ENCODE peak calls at places on chromosomes 2 and 18, in six cellular contexts. One of them, this sample, is unnamed.

GRCh38 chr18:11994708-11995444 is 13.6 kb downstream of the IMPA2 start:
- DNase-seq in pancreas: no peak
- DNase-seq in fibroblast of lung: peak; percentile 49
- DNase-seq in upper lobe of right lung: no peak
- DNase-seq in stomach: peak; percentile 54
- DNase-seq in CD8-positive, alpha-beta T cell: no peak
- DNase-seq in this sample: peak; percentile 40

GRCh38 chr2:65545818-65546217 is 113.4 kb upstream of the SPRED2 start:
- DNase-seq in pancreas: no peak
- DNase-seq in fibroblast of lung: no peak
- DNase-seq in upper lobe of right lung: no peak
- DNase-seq in stomach: no peak
- DNase-seq in CD8-positive, alpha-beta T cell: no peak
- DNase-seq in this sample: no peak

GRCh38 chr2:105933906-105934305 is 189.2 kb downstream of the NCK2 start:
- DNase-seq in pancreas: no peak
- DNase-seq in fibroblast of lung: no peak
- DNase-seq in upper lobe of right lung: no peak
- DNase-seq in stomach: no peak
- DNase-seq in CD8-positive, alpha-beta T cell: no peak
- DNase-seq in this sample: no peak

GRCh38 chr2:43594875-43595274 is 963 bp downstream of the THADA start:
- DNase-seq in pancreas: no peak
- DNase-seq in fibroblast of lung: no peak
- DNase-seq in upper lobe of right lung: no peak
- DNase-seq in stomach: no peak
- DNase-seq in CD8-positive, alpha-beta T cell: no peak
- DNase-seq in this sample: no peak

GRCh38 chr2:134323777-134324176 is 69.9 kb downstream of the MGAT5 start:
- DNase-seq in pancreas: no peak
- DNase-seq in fibroblast of lung: no peak
- DNase-seq in upper lobe of right lung: no peak
- DNase-seq in stomach: no peak
- DNase-seq in CD8-positive, alpha-beta T cell: no peak
- DNase-seq in this sample: no peak

GRCh38 chr2:225103737-225104141 is 61.5 kb upstream of the DOCK10 start:
- DNase-seq in pancreas: no peak
- DNase-seq in fibroblast of lung: peak; percentile 34
- DNase-seq in upper lobe of right lung: no peak
- DNase-seq in stomach: no peak
- DNase-seq in CD8-positive, alpha-beta T cell: no peak
- DNase-seq in this sample: no peak

GRCh38 chr2:104872866-104873688 is 19.2 kb downstream of the POU3F3 start:
- DNase-seq in pancreas: peak; percentile 53
- DNase-seq in fibroblast of lung: peak; percentile 58
- DNase-seq in upper lobe of right lung: peak; percentile 80
- DNase-seq in stomach: peak; percentile 57
- DNase-seq in CD8-positive, alpha-beta T cell: no peak
- DNase-seq in this sample: peak; percentile 69

GRCh38 chr2:25491003-25491696 is 149.4 kb upstream of the DNMT3A start:
- DNase-seq in pancreas: no peak
- DNase-seq in fibroblast of lung: no peak
- DNase-seq in upper lobe of right lung: no peak
- DNase-seq in stomach: no peak
- DNase-seq in CD8-positive, alpha-beta T cell: no peak
- DNase-seq in this sample: no peak

GRCh38 chr2:108786008-108786353 is 590 bp upstream of the CCDC138 start:
- DNase-seq in pancreas: no peak
- DNase-seq in fibroblast of lung: peak; percentile 42
- DNase-seq in upper lobe of right lung: no peak
- DNase-seq in stomach: no peak
- DNase-seq in CD8-positive, alpha-beta T cell: no peak
- DNase-seq in this sample: no peak

GRCh38 chr2:138787053-138787666 is 7.0 kb upstream of the NXPH2 start:
- DNase-seq in pancreas: no peak
- DNase-seq in fibroblast of lung: peak; percentile 59
- DNase-seq in upper lobe of right lung: no peak
- DNase-seq in stomach: no peak
- DNase-seq in CD8-positive, alpha-beta T cell: no peak
- DNase-seq in this sample: no peak

GRCh38 chr2:9558948-9559381 is 3.3 kb upstream of the ADAM17 start:
- DNase-seq in pancreas: no peak
- DNase-seq in fibroblast of lung: peak; percentile 80
- DNase-seq in upper lobe of right lung: no peak
- DNase-seq in stomach: no peak
- DNase-seq in CD8-positive, alpha-beta T cell: no peak
- DNase-seq in this sample: no peak

GRCh38 chr2:138012082-138012481 is 47.8 kb downstream of the HNMT start:
- DNase-seq in pancreas: no peak
- DNase-seq in fibroblast of lung: no peak
- DNase-seq in upper lobe of right lung: no peak
- DNase-seq in stomach: no peak
- DNase-seq in CD8-positive, alpha-beta T cell: no peak
- DNase-seq in this sample: no peak

GRCh38 chr2:193521523-193521922 is 1326.8 kb upstream of the TMEFF2 start:
- DNase-seq in pancreas: no peak
- DNase-seq in fibroblast of lung: no peak
- DNase-seq in upper lobe of right lung: no peak
- DNase-seq in stomach: no peak
- DNase-seq in CD8-positive, alpha-beta T cell: no peak
- DNase-seq in this sample: no peak

GRCh38 chr2:223779877-223780276 is 57.5 kb downstream of the AP1S3 start:
- DNase-seq in pancreas: no peak
- DNase-seq in fibroblast of lung: peak; percentile 42
- DNase-seq in upper lobe of right lung: no peak
- DNase-seq in stomach: no peak
- DNase-seq in CD8-positive, alpha-beta T cell: peak; percentile 38
- DNase-seq in this sample: no peak

GRCh38 chr2:111687911-111688310 is 196.1 kb downstream of the ANAPC1 start:
- DNase-seq in pancreas: no peak
- DNase-seq in fibroblast of lung: no peak
- DNase-seq in upper lobe of right lung: no peak
- DNase-seq in stomach: no peak
- DNase-seq in CD8-positive, alpha-beta T cell: no peak
- DNase-seq in this sample: no peak

GRCh38 chr2:20179755-20180594 is 45.0 kb downstream of the SDC1 start:
- DNase-seq in pancreas: peak; percentile 90
- DNase-seq in fibroblast of lung: no peak
- DNase-seq in upper lobe of right lung: peak; percentile 92
- DNase-seq in stomach: peak; percentile 90
- DNase-seq in CD8-positive, alpha-beta T cell: no peak
- DNase-seq in this sample: peak; percentile 88

GRCh38 chr18:59432796-59433195 is 73.7 kb upstream of the LMAN1 start:
- DNase-seq in pancreas: no peak
- DNase-seq in fibroblast of lung: no peak
- DNase-seq in upper lobe of right lung: no peak
- DNase-seq in stomach: no peak
- DNase-seq in CD8-positive, alpha-beta T cell: no peak
- DNase-seq in this sample: no peak

DNA sequence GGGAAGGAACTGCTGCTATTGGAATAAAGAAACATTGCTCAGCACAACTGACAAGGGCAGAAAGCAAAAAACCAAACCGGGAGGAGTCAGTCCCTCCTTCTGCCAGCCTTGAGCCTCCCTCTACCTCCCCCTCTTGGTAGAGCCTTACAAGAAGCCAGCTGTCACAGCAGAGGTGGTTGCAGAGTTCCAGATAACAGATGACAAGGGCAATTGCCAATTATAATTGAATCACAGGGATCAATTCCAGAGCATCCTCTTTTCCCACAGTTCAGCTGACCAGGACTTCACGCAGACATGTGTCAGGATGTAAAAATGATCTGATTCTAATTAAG is 548.2 kb upstream of the LRRTM1 start:
- DNase-seq in pancreas: no peak
- DNase-seq in fibroblast of lung: no peak
- DNase-seq in upper lobe of right lung: no peak
- DNase-seq in stomach: no peak
- DNase-seq in CD8-positive, alpha-beta T cell: no peak
- DNase-seq in this sample: no peak
- TF ChIP-seq CTCF in pancreas: no peak
- TF ChIP-seq CTCF in fibroblast of lung: no peak
- TF ChIP-seq CTCF in upper lobe of right lung: no peak
- TF ChIP-seq CTCF in stomach: no peak
- TF ChIP-seq CTCF in CD8-positive, alpha-beta T cell: no peak
- TF ChIP-seq CTCF in this sample: no peak

GRCh38 chr18:23138470-23138869 is 3.2 kb downstream of the CABLES1 start:
- DNase-seq in pancreas: no peak
- DNase-seq in fibroblast of lung: no peak
- DNase-seq in upper lobe of right lung: peak; percentile 75
- DNase-seq in stomach: peak; percentile 72
- DNase-seq in CD8-positive, alpha-beta T cell: no peak
- DNase-seq in this sample: peak; percentile 66
- H3K4me3 ChIP-seq in pancreas: no peak overlapping the region
- H3K4me3 ChIP-seq in fibroblast of lung: peak overlapping the region; percentile 77
- H3K4me3 ChIP-seq in upper lobe of right lung: peak overlapping the region; percentile 62
- H3K4me3 ChIP-seq in stomach: no peak overlapping the region
- H3K4me3 ChIP-seq in CD8-positive, alpha-beta T cell: no peak overlapping the region
- H3K4me3 ChIP-seq in this sample: peak overlapping the region; percentile 70

GRCh38 chr18:63082661-63083531 is 236.7 kb downstream of the BCL2 start:
- DNase-seq in pancreas: no peak
- DNase-seq in fibroblast of lung: peak; percentile 9
- DNase-seq in upper lobe of right lung: no peak
- DNase-seq in stomach: no peak
- DNase-seq in CD8-positive, alpha-beta T cell: no peak
- DNase-seq in this sample: no peak

GRCh38 chr18:63083555-63083954 is 236.0 kb downstream of the BCL2 start:
- DNase-seq in pancreas: no peak
- DNase-seq in fibroblast of lung: no peak
- DNase-seq in upper lobe of right lung: no peak
- DNase-seq in stomach: no peak
- DNase-seq in CD8-positive, alpha-beta T cell: no peak
- DNase-seq in this sample: no peak

GRCh38 chr18:63074987-63075404 is 244.6 kb downstream of the BCL2 start:
- DNase-seq in pancreas: peak; percentile 73
- DNase-seq in fibroblast of lung: peak; percentile 22
- DNase-seq in upper lobe of right lung: peak; percentile 92
- DNase-seq in stomach: peak; percentile 68
- DNase-seq in CD8-positive, alpha-beta T cell: peak; percentile 40
- DNase-seq in this sample: peak; percentile 86

GRCh38 chr18:63078471-63078870 is 241.1 kb downstream of the BCL2 start:
- DNase-seq in pancreas: no peak
- DNase-seq in fibroblast of lung: no peak
- DNase-seq in upper lobe of right lung: no peak
- DNase-seq in stomach: no peak
- DNase-seq in CD8-positive, alpha-beta T cell: no peak
- DNase-seq in this sample: no peak

GRCh38 chr18:63079114-63079513 is 240.5 kb downstream of the BCL2 start:
- DNase-seq in pancreas: no peak
- DNase-seq in fibroblast of lung: no peak
- DNase-seq in upper lobe of right lung: no peak
- DNase-seq in stomach: no peak
- DNase-seq in CD8-positive, alpha-beta T cell: no peak
- DNase-seq in this sample: no peak
- H3K27ac ChIP-seq in pancreas: no peak overlapping the region
- H3K27ac ChIP-seq in fibroblast of lung: no peak overlapping the region
- H3K27ac ChIP-seq in upper lobe of right lung: no peak overlapping the region
- H3K27ac ChIP-seq in stomach: no peak overlapping the region
- H3K27ac ChIP-seq in CD8-positive, alpha-beta T cell: no peak overlapping the region
- H3K27ac ChIP-seq in this sample: no peak overlapping the region

DNA sequence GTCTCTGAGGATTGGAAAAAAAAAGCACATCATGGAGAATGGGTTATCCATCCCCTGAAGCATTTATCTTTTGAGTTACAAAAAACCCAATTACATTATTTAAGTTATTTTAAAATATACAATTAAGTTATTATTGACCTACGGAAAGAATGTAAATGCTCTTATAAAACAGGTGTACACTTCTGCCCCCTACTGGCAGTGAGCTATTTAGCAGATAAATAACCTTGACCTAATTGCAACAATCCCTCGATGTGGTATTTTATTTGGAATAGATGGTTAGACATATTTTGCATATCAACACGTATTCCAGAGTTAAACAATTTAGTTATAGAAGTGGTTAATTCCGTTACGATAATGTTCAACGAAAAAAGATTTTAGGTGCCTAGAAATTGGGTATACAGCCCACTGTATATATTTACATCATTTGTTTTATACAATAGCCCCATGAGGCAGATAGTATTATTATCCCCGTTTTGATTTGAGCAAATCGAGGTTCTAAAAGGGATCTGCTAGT is 9.1 kb upstream of the DAW1 start:
- DNase-seq in pancreas: no peak
- DNase-seq in fibroblast of lung: peak; percentile 86
- DNase-seq in upper lobe of right lung: no peak
- DNase-seq in stomach: peak; percentile 36
- DNase-seq in CD8-positive, alpha-beta T cell: no peak
- DNase-seq in this sample: no peak
- TF ChIP-seq CTCF in pancreas: peak; percentile 38
- TF ChIP-seq CTCF in fibroblast of lung: peak; percentile 36
- TF ChIP-seq CTCF in upper lobe of right lung: peak; percentile 64
- TF ChIP-seq CTCF in stomach: no peak
- TF ChIP-seq CTCF in CD8-positive, alpha-beta T cell: peak; percentile 31
- TF ChIP-seq CTCF in this sample: peak; percentile 70

DNA sequence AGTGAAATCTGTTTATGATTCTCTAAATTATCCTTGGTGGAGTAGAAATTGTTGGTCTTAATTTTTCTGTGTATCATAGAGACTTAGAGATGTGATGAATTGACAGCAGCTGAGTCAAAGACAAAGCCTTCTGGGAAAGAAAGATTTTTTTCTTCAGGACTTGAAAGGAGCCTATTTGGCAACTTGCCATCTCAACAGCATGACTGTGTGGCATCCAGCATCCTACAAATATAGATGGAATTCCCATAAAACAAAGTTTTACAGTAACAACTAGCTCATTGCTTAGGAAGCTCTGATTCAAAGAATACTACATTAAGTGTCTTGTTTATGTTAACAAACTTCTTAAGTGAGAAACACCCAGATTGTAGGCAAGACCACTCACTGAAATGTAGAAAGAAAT is 79.2 kb upstream of the SETBP1 start:
- DNase-seq in pancreas: no peak
- DNase-seq in fibroblast of lung: peak; percentile 76
- DNase-seq in upper lobe of right lung: no peak
- DNase-seq in stomach: no peak
- DNase-seq in CD8-positive, alpha-beta T cell: no peak
- DNase-seq in this sample: no peak
- H3K4me3 ChIP-seq in pancreas: no peak overlapping the region
- H3K4me3 ChIP-seq in fibroblast of lung: no peak overlapping the region
- H3K4me3 ChIP-seq in upper lobe of right lung: no peak overlapping the region
- H3K4me3 ChIP-seq in stomach: no peak overlapping the region
- H3K4me3 ChIP-seq in CD8-positive, alpha-beta T cell: no peak overlapping the region
- H3K4me3 ChIP-seq in this sample: no peak overlapping the region

DNA sequence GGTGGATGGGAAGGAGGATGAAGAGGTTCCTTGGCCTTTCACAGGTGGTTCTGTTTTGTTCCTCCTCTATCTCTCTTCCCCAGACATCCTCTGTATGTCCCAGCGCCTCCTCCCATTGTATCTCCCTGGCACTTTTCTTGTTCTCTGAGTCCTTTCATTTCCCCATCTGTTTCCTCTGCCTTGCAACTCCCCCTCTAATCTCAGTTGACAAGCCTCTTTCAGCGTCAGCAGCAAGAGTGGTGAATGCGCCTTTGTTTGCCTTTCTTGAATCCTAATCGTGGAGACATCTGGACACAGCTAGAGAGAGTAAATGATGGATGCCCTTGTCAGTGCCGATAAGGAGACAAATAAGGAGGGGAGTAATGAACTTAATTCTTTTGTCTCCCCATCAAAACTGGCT is 167.0 kb downstream of the NDUFA10 start:
- DNase-seq in pancreas: no peak
- DNase-seq in fibroblast of lung: no peak
- DNase-seq in upper lobe of right lung: no peak
- DNase-seq in stomach: no peak
- DNase-seq in CD8-positive, alpha-beta T cell: no peak
- DNase-seq in this sample: no peak
- H3K27ac ChIP-seq in pancreas: no peak overlapping the region
- H3K27ac ChIP-seq in fibroblast of lung: no peak overlapping the region
- H3K27ac ChIP-seq in upper lobe of right lung: no peak overlapping the region
- H3K27ac ChIP-seq in stomach: no peak overlapping the region
- H3K27ac ChIP-seq in CD8-positive, alpha-beta T cell: no peak overlapping the region
- H3K27ac ChIP-seq in this sample: no peak overlapping the region

GRCh38 chr18:43279015-43279758 is 1.9 kb upstream of the SYT4 start:
- DNase-seq in pancreas: no peak
- DNase-seq in fibroblast of lung: peak; percentile 22
- DNase-seq in upper lobe of right lung: no peak
- DNase-seq in stomach: no peak
- DNase-seq in CD8-positive, alpha-beta T cell: peak; percentile 17
- DNase-seq in this sample: no peak
- TF ChIP-seq CTCF in pancreas: no peak
- TF ChIP-seq CTCF in fibroblast of lung: no peak
- TF ChIP-seq CTCF in upper lobe of right lung: no peak
- TF ChIP-seq CTCF in stomach: no peak
- TF ChIP-seq CTCF in CD8-positive, alpha-beta T cell: no peak
- TF ChIP-seq CTCF in this sample: no peak

This sample was measured in lower lobe of right lung.